ENCODE peak calls at places on chromosomes 5 and 9, in seven cellular contexts. T, Y, P, G, F, E and L are unnamed samples. For H3K27me3, the result is how much of the 10 kb centered on the place peaks cover.

GRCh38 chr5:69083412-69083811 is 10.4 kb upstream of the SLC30A5 start:
- DNase-seq in T (no peak), Y (peak), P (no peak), G (no peak), F (no peak), E (no peak), L (peak)

GRCh38 chr5:5726401-5726800 is 303.9 kb downstream of the ICE1 start:
- DNase-seq in T (no peak), Y (no peak), P (no peak), G (no peak), F (no peak), E (no peak), L (no peak)

GRCh38 chr9:131180454-131180853 is 55.1 kb downstream of the NUP214 start:
- DNase-seq in T (no peak), Y (peak), P (no peak), G (no peak), F (no peak), E (no peak), L (no peak)

GRCh38 chr9:123669355-123669754 is 260.6 kb downstream of the DENND1A start:
- DNase-seq in T (no peak), Y (no peak), P (no peak), G (no peak), F (no peak), E (no peak), L (no peak)

GRCh38 chr5:142013734-142014495 is 1.1 kb upstream of the GNPDA1 start:
- DNase-seq in T (peak), Y (peak), P (no peak), G (no peak), F (peak), E (no peak), L (no peak)

GRCh38 chr5:111997308-111998159 is 240.5 kb upstream of the NREP start:
- DNase-seq in T (no peak), Y (peak), P (no peak), G (no peak), F (no peak), E (no peak), L (no peak)

GRCh38 chr9:90344013-90344412 is 298.6 kb downstream of the DIRAS2 start:
- DNase-seq in T (no peak), Y (no peak), P (no peak), G (no peak), F (no peak), E (no peak), L (no peak)

GRCh38 chr9:126532951-126533910 is 80.5 kb upstream of the LMX1B start:
- DNase-seq in T (no peak), Y (no peak), P (no peak), G (peak), F (no peak), E (no peak), L (no peak)

GRCh38 chr9:17627641-17628040 is 48.8 kb downstream of the SH3GL2 start:
- DNase-seq in T (no peak), Y (no peak), P (no peak), G (no peak), F (no peak), E (no peak), L (no peak)

GRCh38 chr9:110777201-110777842 is 108.7 kb downstream of the MUSK start:
- DNase-seq in T (no peak), Y (no peak), P (no peak), G (no peak), F (no peak), E (no peak), L (no peak)

GRCh38 chr5:2149196-2149541 is 266.4 kb upstream of the IRX4 start:
- DNase-seq in T (no peak), Y (peak), P (no peak), G (no peak), F (no peak), E (no peak), L (no peak)

GRCh38 chr5:38797838-38798237 is 48.0 kb upstream of the OSMR start:
- DNase-seq in T (no peak), Y (no peak), P (no peak), G (no peak), F (no peak), E (no peak), L (no peak)

GRCh38 chr9:75071530-75072122 is 16.3 kb downstream of the NMRK1 start:
- DNase-seq in T (no peak), Y (no peak), P (peak), G (no peak), F (no peak), E (no peak), L (no peak)

GRCh38 chr9:138102246-138103051 is 224.9 kb downstream of the CACNA1B start:
- DNase-seq in T (no peak), Y (no peak), P (peak), G (peak), F (no peak), E (no peak), L (no peak)

GRCh38 chr5:33316773-33317172 is 124.0 kb upstream of the TARS1 start:
- DNase-seq in T (no peak), Y (no peak), P (no peak), G (no peak), F (no peak), E (no peak), L (no peak)

GRCh38 chr5:127943061-127943371 is 140.6 kb upstream of the SLC12A2 start:
- DNase-seq in T (no peak), Y (no peak), P (no peak), G (no peak), F (no peak), E (no peak), L (no peak)

GRCh38 chr5:125560476-125561225 is 814.2 kb upstream of the ZNF608 start:
- DNase-seq in T (no peak), Y (no peak), P (no peak), G (no peak), F (no peak), E (no peak), L (no peak)

GRCh38 chr5:109448838-109449237 is 39.1 kb upstream of the PJA2 start:
- DNase-seq in T (no peak), Y (no peak), P (no peak), G (no peak), F (no peak), E (no peak), L (no peak)

GRCh38 chr9:70668751-70669150 is 254.3 kb upstream of the KLF9 start:
- DNase-seq in T (no peak), Y (no peak), P (no peak), G (no peak), F (no peak), E (no peak), L (no peak)

GRCh38 chr9:2489838-2490314 is 131.7 kb upstream of the VLDLR start:
- DNase-seq in T (no peak), Y (no peak), P (no peak), G (peak), F (no peak), E (no peak), L (no peak)

GRCh38 chr5:133952729-133953567 is 15.5 kb downstream of the C5orf15 start:
- DNase-seq in T (peak), Y (no peak), P (no peak), G (no peak), F (peak), E (no peak), L (no peak)

GRCh38 chr5:112366987-112367386 is 52.1 kb downstream of the EPB41L4A start:
- DNase-seq in T (no peak), Y (peak), P (no peak), G (peak), F (no peak), E (no peak), L (peak)

GRCh38 chr5:124868661-124869060 is 122.2 kb upstream of the ZNF608 start:
- DNase-seq in T (no peak), Y (no peak), P (no peak), G (no peak), F (no peak), E (no peak), L (no peak)

GRCh38 chr5:35773936-35774335 is 82.8 kb upstream of the IL7R start:
- DNase-seq in T (no peak), Y (no peak), P (no peak), G (no peak), F (no peak), E (no peak), L (no peak)

GRCh38 chr5:103207653-103208052 is 50.9 kb upstream of the MACIR start:
- DNase-seq in T (no peak), Y (no peak), P (no peak), G (no peak), F (no peak), E (no peak), L (no peak)

GRCh38 chr5:141908796-141909195 is 14.9 kb upstream of the DELE1 start:
- DNase-seq in T (no peak), Y (no peak), P (no peak), G (no peak), F (no peak), E (no peak), L (no peak)

GRCh38 chr9:16329699-16330113 is 540.8 kb downstream of the BNC2 start:
- DNase-seq in T (peak), Y (no peak), P (no peak), G (no peak), F (no peak), E (no peak), L (no peak)

GRCh38 chr5:67992919-67993318 is 222.6 kb upstream of the PIK3R1 start:
- DNase-seq in T (no peak), Y (no peak), P (no peak), G (no peak), F (no peak), E (no peak), L (no peak)

GRCh38 chr9:109062543-109062942 is 49.2 kb upstream of the CTNNAL1 start:
- DNase-seq in T (no peak), Y (no peak), P (no peak), G (no peak), F (no peak), E (no peak), L (no peak)

GRCh38 chr5:140220032-140220697 is 45.2 kb downstream of the CYSTM1 start:
- DNase-seq in T (no peak), Y (no peak), P (no peak), G (no peak), F (no peak), E (no peak), L (no peak)

GRCh38 chr5:125290935-125291334 is 544.5 kb upstream of the ZNF608 start:
- DNase-seq in T (no peak), Y (no peak), P (no peak), G (no peak), F (no peak), E (no peak), L (no peak)

GRCh38 chr9:127779136-127779981 is 893 bp upstream of the SH2D3C start:
- DNase-seq in T (no peak), Y (no peak), P (no peak), G (peak), F (no peak), E (no peak), L (no peak)

GRCh38 chr5:37847978-37848425 is 8.2 kb upstream of the GDNF start:
- DNase-seq in T (no peak), Y (peak), P (no peak), G (no peak), F (no peak), E (no peak), L (no peak)

GRCh38 chr9:133742251-133742650 is 4.1 kb upstream of the SARDH start:
- DNase-seq in T (no peak), Y (no peak), P (no peak), G (peak), F (peak), E (no peak), L (no peak)

GRCh38 chr9:133740891-133741290 is 2.7 kb upstream of the SARDH start:
- DNase-seq in T (no peak), Y (no peak), P (no peak), G (no peak), F (no peak), E (no peak), L (no peak)

GRCh38 chr9:133742849-133743444 is 4.8 kb upstream of the SARDH start:
- DNase-seq in T (peak), Y (peak), P (peak), G (peak), F (peak), E (peak), L (peak)

GRCh38 chr9:133739408-133740280 is 1.5 kb upstream of the SARDH start:
- DNase-seq in T (no peak), Y (peak), P (no peak), G (peak), F (peak), E (no peak), L (no peak)

DNA sequence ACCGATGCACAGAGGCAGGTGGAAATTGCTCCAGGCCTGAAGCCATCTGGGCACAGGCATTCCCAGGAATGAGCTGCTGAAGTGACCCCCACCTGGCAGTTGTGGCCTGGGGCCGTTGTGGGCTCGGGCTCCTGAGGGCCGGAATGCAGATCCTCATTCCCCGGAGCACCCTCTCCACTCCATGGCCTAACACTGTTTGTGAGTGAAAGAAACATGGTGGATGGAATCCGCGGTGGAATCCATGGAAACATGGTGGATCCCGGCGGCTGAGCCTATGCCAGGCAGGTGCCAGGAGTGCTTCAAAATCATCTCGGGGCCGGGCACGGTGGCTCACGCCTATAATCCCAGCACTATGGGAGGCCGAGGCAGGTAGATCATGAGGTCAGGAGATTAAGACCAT is 3.6 kb upstream of the SARDH start:
- DNase-seq in T (no peak), Y (no peak), P (no peak), G (no peak), F (peak), E (no peak), L (no peak)
- H3K27me3 ChIP-seq in T (half or more), Y (under half), P (under half), G (under half), F (under half), E (under half), L (under half)

DNA sequence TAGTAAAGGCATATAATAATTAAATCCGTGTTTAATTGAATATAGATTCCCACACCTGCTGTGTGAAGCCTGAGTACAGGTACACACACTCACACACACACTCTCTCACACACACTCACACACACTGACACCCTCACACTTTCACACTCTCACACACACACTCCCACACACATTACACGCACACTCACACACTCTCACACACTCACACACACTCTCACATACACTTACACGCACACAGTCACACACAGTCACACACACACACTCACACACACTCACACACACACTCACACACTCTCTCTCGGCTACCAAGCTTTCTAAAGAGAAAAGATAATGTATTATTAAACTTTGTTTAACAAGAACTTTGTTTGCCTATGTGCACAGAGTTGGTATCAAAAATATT is 195.1 kb upstream of the CTNND2 start:
- DNase-seq in T (no peak), Y (no peak), P (no peak), G (no peak), F (no peak), E (no peak), L (no peak)
- H3K27ac ChIP-seq in T (no peak), Y (no peak), P (no peak), G (no peak), F (no peak), E (no peak), L (no peak)

GRCh38 chr9:129735546-129735945 is 17.3 kb downstream of the PTGES start:
- DNase-seq in T (no peak), Y (no peak), P (no peak), G (no peak), F (no peak), E (no peak), L (no peak)
- H3K27me3 ChIP-seq in T (under half), Y (under half), P (under half), G (under half), F (under half), E (under half), L (under half)

GRCh38 chr5:14256026-14256690 is 113.0 kb downstream of the TRIO start:
- DNase-seq in T (no peak), Y (no peak), P (no peak), G (no peak), F (no peak), E (no peak), L (no peak)

GRCh38 chr5:14256756-14257393 is 113.7 kb downstream of the TRIO start:
- DNase-seq in T (no peak), Y (no peak), P (no peak), G (no peak), F (no peak), E (no peak), L (no peak)

GRCh38 chr5:14258840-14259239 is 115.7 kb downstream of the TRIO start:
- DNase-seq in T (no peak), Y (no peak), P (no peak), G (no peak), F (no peak), E (no peak), L (no peak)

GRCh38 chr5:14260637-14261036 is 117.5 kb downstream of the TRIO start:
- DNase-seq in T (no peak), Y (no peak), P (no peak), G (no peak), F (no peak), E (no peak), L (no peak)

DNA sequence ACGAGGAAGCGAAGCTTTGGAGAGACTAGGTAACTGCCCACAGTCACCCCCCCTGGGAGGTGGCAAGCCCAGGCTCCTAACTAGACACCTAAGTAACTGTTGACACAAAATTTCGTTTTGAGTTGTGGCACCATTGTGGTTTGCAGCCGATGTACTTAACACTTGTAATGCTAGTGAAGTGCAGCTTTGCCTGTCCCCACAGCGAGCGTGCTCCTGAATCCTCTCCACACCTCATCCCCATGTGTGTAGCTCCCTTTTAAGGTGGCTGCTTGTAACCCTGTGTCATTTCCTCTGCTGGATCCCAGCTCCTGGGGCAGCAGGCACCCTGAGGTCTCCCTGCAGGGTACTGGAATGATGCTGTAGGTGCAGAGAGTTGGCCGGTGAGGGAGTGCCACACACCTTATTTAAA is 114.9 kb downstream of the TRIO start:
- DNase-seq in T (no peak), Y (no peak), P (no peak), G (no peak), F (no peak), E (no peak), L (no peak)
- H3K27ac ChIP-seq in T (peak), Y (no peak), P (peak), G (no peak), F (no peak), E (no peak), L (no peak)

GRCh38 chr5:56024810-56025302 is 30.1 kb upstream of the IL6ST start:
- DNase-seq in T (no peak), Y (no peak), P (no peak), G (no peak), F (no peak), E (no peak), L (no peak)

GRCh38 chr5:56026863-56027300 is 32.1 kb upstream of the IL6ST start:
- DNase-seq in T (no peak), Y (peak), P (no peak), G (no peak), F (no peak), E (no peak), L (no peak)

GRCh38 chr5:56025303-56025885 is 30.6 kb upstream of the IL6ST start:
- DNase-seq in T (no peak), Y (peak), P (no peak), G (no peak), F (no peak), E (no peak), L (no peak)

GRCh38 chr5:56019306-56020272 is 24.8 kb upstream of the IL6ST start:
- DNase-seq in T (no peak), Y (no peak), P (no peak), G (no peak), F (no peak), E (no peak), L (no peak)

GRCh38 chr5:56023296-56023695 is 28.5 kb upstream of the IL6ST start:
- DNase-seq in T (no peak), Y (no peak), P (no peak), G (no peak), F (no peak), E (no peak), L (no peak)
- H3K27me3 ChIP-seq in T (under half), Y (under half), P (under half), G (under half), F (under half), E (under half), L (under half)

DNA sequence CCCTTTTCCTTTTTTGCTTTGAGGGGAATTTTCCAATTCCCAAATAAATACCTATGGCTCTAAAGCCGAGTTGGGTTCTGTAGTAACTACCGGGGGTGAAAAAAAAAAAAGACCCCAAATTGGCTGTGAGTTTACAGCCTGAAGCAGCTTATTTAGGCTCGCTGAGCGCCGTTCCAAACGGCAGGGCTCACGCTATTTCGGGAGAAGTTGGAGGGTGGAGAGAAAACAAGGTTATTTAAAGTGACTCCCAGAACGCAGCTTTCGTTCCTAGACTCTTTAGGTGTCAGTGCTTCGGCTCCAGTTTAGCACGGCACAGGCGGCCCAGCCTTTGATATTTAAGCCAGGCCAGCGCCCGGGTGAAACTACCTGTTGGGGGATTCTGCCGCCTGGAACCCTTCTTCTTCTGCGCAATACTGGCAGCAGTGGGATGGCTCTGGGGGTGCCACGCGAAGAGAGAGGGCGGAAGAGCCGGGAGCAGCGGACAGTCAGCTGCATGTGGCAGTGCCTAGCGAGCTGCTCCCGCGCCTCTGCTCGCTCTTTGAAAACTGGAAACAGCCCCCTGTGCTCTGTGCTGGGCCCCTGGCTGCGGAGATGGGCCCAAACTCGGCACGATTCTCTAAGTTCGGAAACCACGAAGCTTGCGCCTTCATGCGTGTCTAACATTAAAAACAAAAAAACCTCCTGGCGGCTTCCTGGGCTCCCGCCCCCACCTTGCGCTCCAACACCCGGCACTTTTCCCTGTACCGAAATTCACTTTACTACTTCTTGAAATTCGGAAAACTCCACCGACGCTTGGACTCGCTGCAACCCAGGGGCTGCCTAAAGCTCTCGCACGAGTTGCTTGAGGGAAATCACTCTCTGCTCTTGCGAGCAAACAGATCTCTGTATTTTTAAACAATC is 34.5 kb upstream of the NFIB start:
- DNase-seq in T (no peak), Y (no peak), P (no peak), G (peak), F (peak), E (no peak), L (no peak)
- H3K27ac ChIP-seq in T (peak), Y (peak), P (peak), G (no peak), F (peak), E (no peak), L (no peak)

DNA sequence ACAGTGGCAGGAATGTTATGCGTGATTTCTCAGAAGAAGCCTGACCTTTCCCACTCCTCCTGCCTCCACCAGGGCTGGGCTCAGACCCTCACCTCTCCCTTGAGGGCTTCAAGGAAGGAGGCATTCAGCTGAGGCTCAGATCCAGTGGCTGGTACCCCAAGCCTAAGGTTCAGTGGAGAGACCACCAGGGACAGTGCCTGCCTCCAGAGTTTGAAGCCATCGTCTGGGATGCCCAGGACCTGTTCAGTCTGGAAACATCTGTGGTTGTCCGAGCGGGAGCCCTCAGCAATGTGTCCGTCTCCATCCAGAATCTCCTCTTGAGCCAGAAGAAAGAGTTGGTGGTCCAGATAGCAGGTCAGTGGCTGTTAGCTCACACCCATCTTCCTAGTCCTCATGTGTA is 9.9 kb downstream of the BTNL9 start:
- DNase-seq in T (no peak), Y (no peak), P (no peak), G (no peak), F (no peak), E (no peak), L (no peak)
- H3K27me3 ChIP-seq in T (half or more), Y (half or more), P (under half), G (half or more), F (half or more), E (half or more), L (under half)